ENCODE peak calls at places on chromosomes 5 and 9, in ten cellular contexts. One of them, this sample, is unnamed.
A peak's percentile ranks its signal among the peaks of the same experiment; 100 is the strongest.

GRCh38 chr5:1118231-1118698 is 6.4 kb upstream of the SLC12A7 start:
- DNase-seq in B cell: no peak
- DNase-seq in upper lobe of right lung: no peak
- DNase-seq in colonic mucosa: no peak
- DNase-seq in WTC11: no peak
- DNase-seq in OCI-LY7: no peak
- DNase-seq in foreskin fibroblast: peak; percentile 24
- DNase-seq in AG04450: no peak
- DNase-seq in endothelial cell: no peak
- DNase-seq in neural progenitor cell: no peak
- DNase-seq in this sample: no peak

GRCh38 chr5:4229866-4230265 is 634.2 kb downstream of the IRX1 start:
- DNase-seq in B cell: no peak
- DNase-seq in upper lobe of right lung: no peak
- DNase-seq in colonic mucosa: no peak
- DNase-seq in WTC11: no peak
- DNase-seq in OCI-LY7: no peak
- DNase-seq in foreskin fibroblast: no peak
- DNase-seq in AG04450: no peak
- DNase-seq in endothelial cell: no peak
- DNase-seq in neural progenitor cell: no peak
- DNase-seq in this sample: no peak

GRCh38 chr5:168472329-168472728 is 13.9 kb upstream of the RARS1 start:
- DNase-seq in B cell: no peak
- DNase-seq in upper lobe of right lung: no peak
- DNase-seq in colonic mucosa: no peak
- DNase-seq in WTC11: no peak
- DNase-seq in OCI-LY7: no peak
- DNase-seq in foreskin fibroblast: peak; percentile 95
- DNase-seq in AG04450: peak; percentile 86
- DNase-seq in endothelial cell: no peak
- DNase-seq in neural progenitor cell: no peak
- DNase-seq in this sample: no peak

GRCh38 chr5:119451561-119451960 is 736 bp upstream of the HSD17B4 start:
- DNase-seq in B cell: no peak
- DNase-seq in upper lobe of right lung: no peak
- DNase-seq in colonic mucosa: no peak
- DNase-seq in WTC11: no peak
- DNase-seq in OCI-LY7: peak; percentile 17
- DNase-seq in foreskin fibroblast: no peak
- DNase-seq in AG04450: no peak
- DNase-seq in endothelial cell: no peak
- DNase-seq in neural progenitor cell: no peak
- DNase-seq in this sample: no peak

GRCh38 chr5:113294341-113295110 is 140.3 kb downstream of the TSSK1B start:
- DNase-seq in B cell: peak; percentile 58
- DNase-seq in upper lobe of right lung: peak; percentile 87
- DNase-seq in colonic mucosa: peak; percentile 80
- DNase-seq in WTC11: peak; percentile 87
- DNase-seq in OCI-LY7: peak; percentile 5
- DNase-seq in foreskin fibroblast: peak; percentile 96
- DNase-seq in AG04450: peak; percentile 85
- DNase-seq in endothelial cell: peak; percentile 83
- DNase-seq in neural progenitor cell: peak; percentile 85
- DNase-seq in this sample: peak; percentile 83

GRCh38 chr5:25554077-25554476 is 909.3 kb upstream of the CDH10 start:
- DNase-seq in B cell: no peak
- DNase-seq in upper lobe of right lung: no peak
- DNase-seq in colonic mucosa: no peak
- DNase-seq in WTC11: no peak
- DNase-seq in OCI-LY7: no peak
- DNase-seq in foreskin fibroblast: no peak
- DNase-seq in AG04450: no peak
- DNase-seq in endothelial cell: no peak
- DNase-seq in neural progenitor cell: peak; percentile 5
- DNase-seq in this sample: no peak

GRCh38 chr5:154365823-154366222 is 80.0 kb upstream of the SAP30L start:
- DNase-seq in B cell: no peak
- DNase-seq in upper lobe of right lung: no peak
- DNase-seq in colonic mucosa: no peak
- DNase-seq in WTC11: no peak
- DNase-seq in OCI-LY7: no peak
- DNase-seq in foreskin fibroblast: peak; percentile 60
- DNase-seq in AG04450: no peak
- DNase-seq in endothelial cell: no peak
- DNase-seq in neural progenitor cell: no peak
- DNase-seq in this sample: no peak

GRCh38 chr5:149760700-149761187 is 30.6 kb downstream of the PPARGC1B start:
- DNase-seq in B cell: no peak
- DNase-seq in upper lobe of right lung: peak; percentile 13
- DNase-seq in colonic mucosa: no peak
- DNase-seq in WTC11: no peak
- DNase-seq in OCI-LY7: no peak
- DNase-seq in foreskin fibroblast: no peak
- DNase-seq in AG04450: no peak
- DNase-seq in endothelial cell: no peak
- DNase-seq in neural progenitor cell: no peak
- DNase-seq in this sample: no peak

GRCh38 chr5:2278825-2279224 is 396.1 kb upstream of the IRX4 start:
- DNase-seq in B cell: no peak
- DNase-seq in upper lobe of right lung: peak; percentile 25
- DNase-seq in colonic mucosa: no peak
- DNase-seq in WTC11: no peak
- DNase-seq in OCI-LY7: no peak
- DNase-seq in foreskin fibroblast: no peak
- DNase-seq in AG04450: no peak
- DNase-seq in endothelial cell: no peak
- DNase-seq in neural progenitor cell: no peak
- DNase-seq in this sample: no peak

GRCh38 chr5:91166040-91166807 is 216.9 kb downstream of the ARRDC3 start:
- DNase-seq in B cell: no peak
- DNase-seq in upper lobe of right lung: no peak
- DNase-seq in colonic mucosa: no peak
- DNase-seq in WTC11: no peak
- DNase-seq in OCI-LY7: no peak
- DNase-seq in foreskin fibroblast: peak; percentile 56
- DNase-seq in AG04450: no peak
- DNase-seq in endothelial cell: no peak
- DNase-seq in neural progenitor cell: no peak
- DNase-seq in this sample: no peak

DNA sequence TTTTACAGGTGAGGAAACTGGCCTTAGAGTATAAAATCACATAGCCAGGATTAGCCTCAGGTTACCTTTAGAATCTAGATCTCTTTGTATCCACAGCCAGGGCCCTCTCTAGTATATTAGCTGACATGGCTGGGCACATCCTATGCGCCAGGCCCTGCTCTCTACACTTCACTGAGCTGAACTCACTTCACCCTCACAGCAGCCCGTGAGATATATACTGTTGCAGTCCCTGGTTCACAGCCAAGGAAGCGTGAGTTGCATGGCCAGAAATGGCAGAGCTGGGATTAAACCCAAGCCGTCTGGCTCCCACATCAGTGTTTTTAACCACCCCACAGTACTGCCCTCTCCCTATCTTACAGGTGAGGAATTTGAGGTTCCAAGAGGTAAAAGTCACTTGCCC is 58.4 kb downstream of the DAB2IP start:
- DNase-seq in B cell: no peak
- DNase-seq in upper lobe of right lung: no peak
- DNase-seq in colonic mucosa: no peak
- DNase-seq in WTC11: no peak
- DNase-seq in OCI-LY7: no peak
- DNase-seq in foreskin fibroblast: no peak
- DNase-seq in AG04450: no peak
- DNase-seq in endothelial cell: no peak
- DNase-seq in neural progenitor cell: no peak
- DNase-seq in this sample: no peak
- TF ChIP-seq CTCF in B cell: no peak
- TF ChIP-seq CTCF in upper lobe of right lung: no peak
- TF ChIP-seq CTCF in colonic mucosa: no peak
- TF ChIP-seq CTCF in WTC11: no peak
- TF ChIP-seq CTCF in OCI-LY7: no peak
- TF ChIP-seq CTCF in foreskin fibroblast: no peak
- TF ChIP-seq CTCF in AG04450: no peak
- TF ChIP-seq CTCF in endothelial cell: no peak
- TF ChIP-seq CTCF in neural progenitor cell: no peak
- TF ChIP-seq CTCF in this sample: no peak

GRCh38 chr5:115600771-115601170 is 1.5 kb downstream of the TICAM2 start:
- DNase-seq in B cell: no peak
- DNase-seq in upper lobe of right lung: no peak
- DNase-seq in colonic mucosa: no peak
- DNase-seq in WTC11: no peak
- DNase-seq in OCI-LY7: no peak
- DNase-seq in foreskin fibroblast: peak; percentile 47
- DNase-seq in AG04450: no peak
- DNase-seq in endothelial cell: no peak
- DNase-seq in neural progenitor cell: no peak
- DNase-seq in this sample: no peak

GRCh38 chr5:115602585-115603125 is 376 bp upstream of the TICAM2 start:
- DNase-seq in B cell: peak; percentile 20
- DNase-seq in upper lobe of right lung: no peak
- DNase-seq in colonic mucosa: no peak
- DNase-seq in WTC11: no peak
- DNase-seq in OCI-LY7: no peak
- DNase-seq in foreskin fibroblast: no peak
- DNase-seq in AG04450: no peak
- DNase-seq in endothelial cell: no peak
- DNase-seq in neural progenitor cell: peak; percentile 69
- DNase-seq in this sample: no peak

GRCh38 chr5:115599924-115600323 is 2.4 kb downstream of the TICAM2 start:
- DNase-seq in B cell: no peak
- DNase-seq in upper lobe of right lung: no peak
- DNase-seq in colonic mucosa: no peak
- DNase-seq in WTC11: no peak
- DNase-seq in OCI-LY7: no peak
- DNase-seq in foreskin fibroblast: no peak
- DNase-seq in AG04450: no peak
- DNase-seq in endothelial cell: no peak
- DNase-seq in neural progenitor cell: no peak
- DNase-seq in this sample: no peak

GRCh38 chr5:115599502-115599901 is 2.8 kb downstream of the TICAM2 start:
- DNase-seq in B cell: peak; percentile 63
- DNase-seq in upper lobe of right lung: no peak
- DNase-seq in colonic mucosa: no peak
- DNase-seq in WTC11: no peak
- DNase-seq in OCI-LY7: peak; percentile 27
- DNase-seq in foreskin fibroblast: peak; percentile 70
- DNase-seq in AG04450: no peak
- DNase-seq in endothelial cell: no peak
- DNase-seq in neural progenitor cell: no peak
- DNase-seq in this sample: peak; percentile 42

GRCh38 chr5:115601709-115602584 is at the start of gene TICAM2:
- DNase-seq in B cell: peak; percentile 86
- DNase-seq in upper lobe of right lung: peak; percentile 81
- DNase-seq in colonic mucosa: peak; percentile 74
- DNase-seq in WTC11: peak; percentile 78
- DNase-seq in OCI-LY7: peak; percentile 48
- DNase-seq in foreskin fibroblast: peak; percentile 88
- DNase-seq in AG04450: no peak
- DNase-seq in endothelial cell: peak; percentile 67
- DNase-seq in neural progenitor cell: peak; percentile 76
- DNase-seq in this sample: peak; percentile 88
- TF ChIP-seq CTCF in B cell: peak; percentile 54
- TF ChIP-seq CTCF in upper lobe of right lung: peak; percentile 21
- TF ChIP-seq CTCF in colonic mucosa: peak; percentile 12
- TF ChIP-seq CTCF in WTC11: no peak
- TF ChIP-seq CTCF in OCI-LY7: peak; percentile 42
- TF ChIP-seq CTCF in foreskin fibroblast: no peak
- TF ChIP-seq CTCF in AG04450: no peak
- TF ChIP-seq CTCF in endothelial cell: peak; percentile 30
- TF ChIP-seq CTCF in neural progenitor cell: peak; percentile 46
- TF ChIP-seq CTCF in this sample: peak; percentile 29

DNA sequence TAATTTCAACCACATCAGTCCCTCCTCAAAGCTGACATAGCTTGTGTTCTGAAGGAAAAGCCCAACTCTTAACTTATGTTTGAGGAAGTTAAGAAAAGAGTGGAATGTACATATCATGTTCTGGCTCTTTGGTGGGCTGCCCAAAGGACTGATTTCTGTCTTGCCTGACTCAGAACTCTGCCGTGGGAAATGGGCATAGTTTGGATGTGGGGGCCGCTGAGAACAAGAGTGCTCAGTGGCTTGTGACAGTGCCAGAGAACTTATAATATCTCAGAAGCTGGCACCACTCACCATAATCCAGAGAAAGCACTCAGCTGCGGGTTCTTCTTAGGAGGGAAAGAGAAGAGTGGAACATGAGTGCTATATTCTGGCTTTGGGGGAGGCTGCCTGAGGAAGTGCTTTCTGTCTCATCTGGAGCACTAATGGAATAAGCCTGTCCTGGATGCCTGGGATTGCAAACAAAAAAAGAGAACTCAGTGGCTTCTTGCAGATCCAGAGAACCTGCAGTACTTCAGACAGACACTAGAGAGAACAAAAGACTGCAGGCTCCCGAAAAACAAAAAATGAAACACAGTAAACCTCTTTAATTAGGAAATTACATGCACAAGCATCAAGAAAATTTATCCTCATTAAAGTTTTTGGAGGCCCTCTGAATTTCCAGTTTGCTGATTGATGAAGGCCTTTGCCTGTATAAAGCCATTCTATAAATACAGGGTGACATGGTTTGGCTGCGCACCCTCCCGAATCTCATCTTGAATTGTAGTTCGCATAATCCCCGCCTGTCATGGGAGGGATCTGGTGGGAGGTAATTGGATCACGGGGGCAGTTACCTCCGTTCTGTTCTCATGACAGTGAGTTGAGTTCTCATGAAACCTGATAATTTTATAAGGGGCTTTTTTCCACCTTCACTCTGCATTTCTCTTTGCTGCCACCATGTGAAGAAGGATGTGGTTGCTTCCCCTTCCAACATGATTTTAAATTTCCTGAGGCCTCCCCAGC is 207.0 kb downstream of the DMAC1 start:
- DNase-seq in B cell: no peak
- DNase-seq in upper lobe of right lung: no peak
- DNase-seq in colonic mucosa: no peak
- DNase-seq in WTC11: no peak
- DNase-seq in OCI-LY7: no peak
- DNase-seq in foreskin fibroblast: peak; percentile 1
- DNase-seq in AG04450: no peak
- DNase-seq in endothelial cell: no peak
- DNase-seq in neural progenitor cell: peak; percentile 26
- DNase-seq in this sample: no peak
- TF ChIP-seq CTCF in B cell: no peak
- TF ChIP-seq CTCF in upper lobe of right lung: no peak
- TF ChIP-seq CTCF in colonic mucosa: peak; percentile 16
- TF ChIP-seq CTCF in WTC11: peak; percentile 26
- TF ChIP-seq CTCF in OCI-LY7: peak; percentile 18
- TF ChIP-seq CTCF in foreskin fibroblast: no peak
- TF ChIP-seq CTCF in AG04450: no peak
- TF ChIP-seq CTCF in endothelial cell: peak; percentile 70
- TF ChIP-seq CTCF in neural progenitor cell: peak; percentile 45
- TF ChIP-seq CTCF in this sample: no peak

DNA sequence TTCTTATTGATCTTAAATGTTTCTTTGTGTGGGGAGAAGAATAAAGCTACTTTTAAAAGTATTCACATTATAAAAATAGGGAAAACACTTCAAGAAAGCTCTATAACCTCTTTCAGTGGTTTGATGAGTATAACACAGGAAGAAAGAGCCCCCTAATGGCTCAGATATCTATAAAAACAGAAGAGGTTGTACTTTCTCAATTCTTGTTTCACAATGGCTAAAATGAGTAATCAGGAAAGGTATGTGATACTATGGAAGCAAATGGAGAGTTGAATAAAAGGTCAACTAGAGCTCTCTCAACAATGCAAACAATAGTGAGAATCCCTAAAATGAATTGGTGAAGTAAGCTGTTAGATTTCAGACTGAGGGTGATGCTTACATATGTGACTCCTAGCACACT is 584.6 kb upstream of the CDH18 start:
- DNase-seq in B cell: no peak
- DNase-seq in upper lobe of right lung: no peak
- DNase-seq in colonic mucosa: no peak
- DNase-seq in WTC11: no peak
- DNase-seq in OCI-LY7: no peak
- DNase-seq in foreskin fibroblast: no peak
- DNase-seq in AG04450: no peak
- DNase-seq in endothelial cell: no peak
- DNase-seq in neural progenitor cell: peak; percentile 5
- DNase-seq in this sample: no peak
- TF ChIP-seq CTCF in B cell: no peak
- TF ChIP-seq CTCF in upper lobe of right lung: no peak
- TF ChIP-seq CTCF in colonic mucosa: no peak
- TF ChIP-seq CTCF in WTC11: no peak
- TF ChIP-seq CTCF in OCI-LY7: no peak
- TF ChIP-seq CTCF in foreskin fibroblast: no peak
- TF ChIP-seq CTCF in AG04450: peak; percentile 8
- TF ChIP-seq CTCF in endothelial cell: no peak
- TF ChIP-seq CTCF in neural progenitor cell: peak; percentile 10
- TF ChIP-seq CTCF in this sample: peak; percentile 13